ENCODE peak calls at places on chromosomes 13 and 19, in eight cellular contexts. R is prostate gland, A is transverse colon, U is tibial nerve, E is uterus, F is Peyer's patch, C is upper lobe of left lung, H is ovary. I is an unnamed sample.

GRCh38 chr13:113559901-113560644 is 24.5 kb upstream of the TFDP1 start:
- DNase-seq in H (no peak), F (no peak), C (no peak), A (no peak), U (no peak), E (peak; percentile 6), R (no peak), I (no peak)

GRCh38 chr19:28394705-28395104 is 818.2 kb downstream of the UQCRFS1 start:
- DNase-seq in U (no peak), A (no peak), H (no peak), F (no peak), C (no peak), R (no peak), E (no peak), I (no peak)

GRCh38 chr13:20869540-20869939 is 33.0 kb downstream of the XPO4 start:
- DNase-seq in C (no peak), F (no peak), H (no peak), R (no peak), U (no peak), A (no peak), E (no peak), I (no peak)

GRCh38 chr19:42154471-42155323 is 22.5 kb upstream of the POU2F2 start:
- DNase-seq in U (no peak), F (no peak), C (peak; percentile 28), H (no peak), A (no peak), R (no peak), E (no peak), I (no peak)

GRCh38 chr13:99640260-99640659 is 139.0 kb downstream of the TM9SF2 start:
- DNase-seq in A (no peak), H (no peak), C (no peak), E (no peak), U (no peak), F (no peak), R (no peak), I (no peak)

GRCh38 chr19:50798116-50798942 is 8.1 kb downstream of the ACP4 start:
- DNase-seq in H (no peak), C (peak; percentile 75), E (no peak), F (no peak), R (no peak), U (no peak), A (no peak), I (no peak)

GRCh38 chr19:53865918-53866696 is 1.6 kb upstream of the MYADM start:
- DNase-seq in H (peak; percentile 79), U (peak; percentile 61), C (peak; percentile 96), F (peak; percentile 84), R (peak; percentile 32), A (peak; percentile 81), E (peak; percentile 82), I (peak; percentile 49)

GRCh38 chr19:16801599-16801998 is 27.6 kb upstream of the SIN3B start:
- DNase-seq in U (no peak), R (no peak), A (no peak), F (no peak), C (no peak), H (no peak), E (no peak), I (no peak)

GRCh38 chr13:78603240-78603947 is at the start of gene POU4F1:
- DNase-seq in R (no peak), A (peak; percentile 69), F (peak; percentile 67), H (no peak), E (no peak), C (peak; percentile 89), U (no peak), I (peak; percentile 24)

GRCh38 chr19:52961981-52962380 is 700 bp downstream of the ZNF816 start:
- DNase-seq in R (no peak), F (no peak), H (no peak), U (no peak), E (no peak), C (no peak), A (no peak), I (no peak)

GRCh38 chr19:13190781-13191540 is 40.8 kb downstream of the IER2 start:
- DNase-seq in F (peak; percentile 89), E (no peak), A (peak; percentile 82), U (no peak), C (no peak), R (no peak), H (no peak), I (no peak)

GRCh38 chr19:33100894-33101644 is 20.1 kb downstream of the GPATCH1 start:
- DNase-seq in U (no peak), C (no peak), E (no peak), H (no peak), R (no peak), A (peak; percentile 81), F (peak; percentile 82), I (no peak)

GRCh38 chr13:110306960-110307696 is at the start of the genes COL4A1 and COL4A2:
- DNase-seq in H (peak; percentile 89), F (peak; percentile 65), E (peak; percentile 90), A (peak; percentile 61), R (peak; percentile 31), C (peak; percentile 94), U (peak; percentile 77), I (peak; percentile 46)

GRCh38 chr19:3350014-3350663 is 16.2 kb upstream of the NFIC start:
- DNase-seq in F (no peak), R (peak; percentile 78), E (no peak), H (no peak), U (no peak), C (no peak), A (peak; percentile 68), I (peak; percentile 95)

GRCh38 chr19:40907968-40908735 is 26.1 kb upstream of the CYP2A7 start:
- DNase-seq in R (no peak), U (no peak), A (no peak), E (no peak), H (peak; percentile 59), C (peak; percentile 85), F (no peak), I (peak; percentile 79)

GRCh38 chr13:27607125-27607524 is 13.2 kb downstream of the LNX2 start:
- DNase-seq in F (no peak), A (peak; percentile 23), H (no peak), C (no peak), U (no peak), E (no peak), R (no peak), I (no peak)

GRCh38 chr13:99041788-99042187 is 63.9 kb upstream of the DOCK9 start:
- DNase-seq in U (no peak), R (no peak), C (no peak), H (no peak), A (no peak), F (no peak), E (no peak), I (no peak)

GRCh38 chr13:68009546-68009945 is 779.4 kb upstream of the PCDH9 start:
- DNase-seq in U (no peak), E (no peak), H (no peak), A (no peak), C (no peak), F (no peak), R (no peak), I (no peak)

GRCh38 chr13:102582256-102582655 is 14.5 kb upstream of the TPP2 start:
- DNase-seq in F (no peak), C (no peak), H (no peak), E (no peak), R (no peak), A (no peak), U (no peak), I (no peak)

GRCh38 chr19:12948597-12949362 is 3.1 kb downstream of the RAD23A start:
- DNase-seq in E (no peak), A (no peak), H (no peak), U (no peak), C (peak; percentile 63), R (no peak), F (no peak), I (no peak)

GRCh38 chr13:37747071-37747612 is 122.4 kb downstream of the TRPC4 start:
- DNase-seq in A (no peak), U (no peak), F (no peak), H (no peak), R (no peak), C (no peak), E (no peak), I (no peak)

DNA sequence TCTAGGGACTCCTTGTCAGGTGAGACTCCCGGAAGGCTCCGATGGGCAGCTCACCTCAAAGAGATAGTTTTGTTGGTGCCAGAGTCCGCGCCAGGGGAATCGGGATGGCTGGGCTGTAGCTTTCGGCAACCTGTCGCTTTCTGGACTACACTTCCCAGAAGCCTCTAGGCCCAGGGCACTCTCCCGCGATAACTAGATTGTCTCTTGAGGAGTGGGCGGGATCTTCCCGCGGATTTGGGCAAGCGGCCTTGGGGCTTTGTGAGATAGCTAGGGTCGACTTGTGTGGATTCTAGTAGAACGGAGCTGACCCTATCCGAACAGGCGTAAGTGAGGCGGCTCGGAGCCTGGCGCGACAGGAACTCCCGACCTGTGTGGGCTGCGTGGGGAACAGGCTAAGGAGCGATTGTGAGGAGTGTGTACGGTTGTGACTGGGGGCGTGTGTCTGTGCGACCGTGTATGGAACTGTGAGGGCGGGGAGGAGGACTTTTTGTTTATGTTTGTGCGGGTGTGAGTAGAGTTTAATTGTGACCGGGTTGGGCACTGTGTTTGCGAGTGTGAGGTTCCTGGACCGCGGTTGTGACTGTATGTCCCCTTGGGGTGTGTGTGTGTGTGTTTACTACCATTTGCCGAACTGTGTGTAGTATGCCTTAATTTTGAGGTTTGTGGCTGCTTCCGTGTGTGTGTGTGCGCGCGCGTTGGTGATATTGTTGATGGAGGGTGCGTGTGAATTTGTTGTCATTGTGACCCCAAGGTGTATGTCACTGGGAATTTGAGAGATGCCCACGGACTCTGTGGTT is at the start of gene ZNF345:
- DNase-seq in F (peak; percentile 86), R (peak; percentile 93), H (peak; percentile 90), A (peak; percentile 90), U (peak; percentile 80), E (peak; percentile 90), C (peak; percentile 86), I (peak; percentile 89)
- TF ChIP-seq POLR2A in F (no peak), R (peak; percentile 36), H (peak; percentile 26), A (peak; percentile 44), U (peak; percentile 27), E (peak; percentile 40), C (no peak), I (no peak)

GRCh38 chr19:35088514-35088913 is 27.1 kb upstream of the FXYD3 start:
- DNase-seq in F (no peak), R (no peak), A (no peak), E (no peak), H (no peak), C (no peak), U (no peak), I (no peak)
- H3K27ac ChIP-seq in F (peak overlapping the region; percentile 19), R (no peak overlapping the region), A (no peak overlapping the region), E (no peak overlapping the region), H (no peak overlapping the region), C (no peak overlapping the region), U (no peak overlapping the region), I (no peak overlapping the region)

DNA sequence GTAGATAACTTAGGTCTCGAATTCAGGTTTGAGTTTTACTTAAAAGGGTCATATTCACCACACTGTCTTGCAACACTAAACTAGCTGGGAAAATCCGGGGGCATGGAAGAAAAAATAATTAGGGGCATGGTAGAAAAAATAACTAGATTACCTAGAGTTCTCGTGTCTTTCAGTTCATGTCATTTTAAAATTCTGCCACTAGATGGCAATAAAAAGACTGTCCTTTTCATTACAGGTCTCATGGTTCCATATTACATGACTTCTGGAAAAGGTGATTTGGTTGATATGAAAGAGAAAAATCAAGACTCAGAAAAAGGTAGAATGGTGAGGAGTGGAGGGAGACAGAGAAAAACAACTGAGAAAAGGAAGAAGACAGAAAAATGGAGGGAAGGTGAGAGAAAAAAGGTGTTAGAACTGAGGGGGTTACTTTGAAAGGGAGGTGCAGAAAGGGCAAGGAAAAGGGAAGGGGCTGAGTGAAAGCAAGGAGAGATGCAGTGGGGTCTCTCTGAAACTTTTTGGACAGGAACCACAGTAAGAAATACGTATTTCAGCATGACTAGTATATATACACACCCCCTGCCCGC is 299.0 kb downstream of the KLF12 start:
- DNase-seq in H (no peak), R (no peak), U (no peak), F (no peak), A (no peak), C (no peak), E (no peak), I (no peak)
- TF ChIP-seq CTCF in H (peak; percentile 53), R (peak; percentile 26), U (peak; percentile 72), F (peak; percentile 71), A (peak; percentile 82), C (peak; percentile 35), E (peak; percentile 58), I (peak; percentile 69)

GRCh38 chr13:76764429-76764828 is 121.8 kb downstream of the KCTD12 start:
- DNase-seq in F (no peak), U (peak; percentile 24), C (no peak), A (peak; percentile 16), R (no peak), E (peak; percentile 32), H (no peak), I (peak; percentile 63)
- TF ChIP-seq POLR2A in F (no peak), U (no peak), C (no peak), A (no peak), R (no peak), E (no peak), H (no peak), I (no peak)

I was measured in body of pancreas.